ENCODE peak calls at places on chromosomes 2 and 18, in seven cellular contexts. K, I, W, G, F, B and Q are unnamed samples.
A peak's percentile ranks its signal among the peaks of the same experiment; 100 is the strongest.

GRCh38 chr18:23291456-23292205 is 156.3 kb downstream of the CABLES1 start:
- DNase-seq in K (no peak), I (no peak), W (no peak), G (no peak), F (no peak), B (no peak), Q (no peak)

GRCh38 chr2:73156539-73157124 is 43.9 kb upstream of the RAB11FIP5 start:
- DNase-seq in K (peak; percentile 89), I (peak; percentile 70), W (no peak), G (no peak), F (peak; percentile 56), B (peak; percentile 82), Q (no peak)

GRCh38 chr2:161905389-161906046 is 168.5 kb downstream of the DPP4 start:
- DNase-seq in K (no peak), I (no peak), W (peak; percentile 62), G (no peak), F (no peak), B (no peak), Q (no peak)

GRCh38 chr2:102082591-102083586 is 59.7 kb upstream of the IL1R1 start:
- DNase-seq in K (no peak), I (no peak), W (peak; percentile 88), G (no peak), F (no peak), B (no peak), Q (peak; percentile 45)

GRCh38 chr2:68937346-68938055 is 15.2 kb downstream of the GKN2 start:
- DNase-seq in K (no peak), I (no peak), W (no peak), G (no peak), F (no peak), B (no peak), Q (no peak)

GRCh38 chr2:64643838-64644219 is 9.9 kb downstream of the SERTAD2 start:
- DNase-seq in K (no peak), I (no peak), W (no peak), G (no peak), F (no peak), B (no peak), Q (no peak)

GRCh38 chr2:194495046-194495445 is 1162.0 kb upstream of the SLC39A10 start:
- DNase-seq in K (no peak), I (no peak), W (no peak), G (no peak), F (no peak), B (no peak), Q (no peak)

GRCh38 chr2:159996792-159997546 is 65.4 kb downstream of the PLA2R1 start:
- DNase-seq in K (no peak), I (no peak), W (no peak), G (no peak), F (no peak), B (no peak), Q (no peak)

DNA sequence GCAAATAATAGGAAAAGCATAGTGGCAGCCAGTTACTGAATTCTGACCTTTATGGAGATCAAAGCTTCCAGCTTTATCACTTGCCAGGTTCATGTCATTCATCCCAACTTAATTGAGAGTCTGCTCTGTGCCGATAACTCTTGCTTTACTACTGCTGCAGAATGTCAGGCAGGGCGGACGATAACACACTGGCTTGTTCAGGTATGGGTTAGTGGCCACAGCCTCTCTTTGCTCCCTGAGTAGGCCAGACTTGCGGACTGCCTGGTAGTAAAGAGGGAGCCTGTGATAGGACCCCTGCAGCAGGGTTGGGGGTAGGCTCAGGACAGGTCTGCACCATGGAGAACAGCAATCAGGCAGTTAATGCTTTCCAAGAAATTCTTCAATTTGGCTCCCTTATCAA is 75.5 kb downstream of the OSBPL6 start:
- DNase-seq in K (no peak), I (no peak), W (no peak), G (no peak), F (no peak), B (no peak), Q (no peak)
- TF ChIP-seq POLR2AphosphoS5 in K (no peak), I (no peak), W (no peak), G (no peak), F (no peak), B (no peak), Q (no peak)

DNA sequence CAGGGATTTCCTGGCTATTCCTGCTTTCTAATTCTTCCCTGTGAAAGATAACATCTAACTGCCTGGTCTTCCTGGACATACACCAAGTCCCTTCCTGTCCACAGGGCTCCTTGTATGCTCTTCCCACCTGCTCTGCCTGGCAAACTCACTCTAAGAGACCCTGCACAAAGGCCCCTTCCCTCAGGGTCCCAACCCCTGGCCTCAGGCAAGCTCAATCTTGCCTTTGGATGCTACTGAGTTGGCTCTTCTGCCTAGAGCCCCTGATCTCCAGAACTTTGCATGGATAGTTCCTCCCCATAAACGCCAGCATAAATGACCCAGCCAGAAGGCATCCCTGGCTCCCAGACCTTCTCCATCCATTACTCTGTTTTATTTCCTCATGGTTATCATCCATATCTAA is 98.3 kb upstream of the OTOS start:
- DNase-seq in K (no peak), I (peak; percentile 2), W (no peak), G (no peak), F (no peak), B (no peak), Q (no peak)
- H3K27ac ChIP-seq in K (no peak overlapping the region), I (no peak overlapping the region), W (no peak overlapping the region), G (no peak overlapping the region), F (no peak overlapping the region), B (no peak overlapping the region), Q (no peak overlapping the region)

DNA sequence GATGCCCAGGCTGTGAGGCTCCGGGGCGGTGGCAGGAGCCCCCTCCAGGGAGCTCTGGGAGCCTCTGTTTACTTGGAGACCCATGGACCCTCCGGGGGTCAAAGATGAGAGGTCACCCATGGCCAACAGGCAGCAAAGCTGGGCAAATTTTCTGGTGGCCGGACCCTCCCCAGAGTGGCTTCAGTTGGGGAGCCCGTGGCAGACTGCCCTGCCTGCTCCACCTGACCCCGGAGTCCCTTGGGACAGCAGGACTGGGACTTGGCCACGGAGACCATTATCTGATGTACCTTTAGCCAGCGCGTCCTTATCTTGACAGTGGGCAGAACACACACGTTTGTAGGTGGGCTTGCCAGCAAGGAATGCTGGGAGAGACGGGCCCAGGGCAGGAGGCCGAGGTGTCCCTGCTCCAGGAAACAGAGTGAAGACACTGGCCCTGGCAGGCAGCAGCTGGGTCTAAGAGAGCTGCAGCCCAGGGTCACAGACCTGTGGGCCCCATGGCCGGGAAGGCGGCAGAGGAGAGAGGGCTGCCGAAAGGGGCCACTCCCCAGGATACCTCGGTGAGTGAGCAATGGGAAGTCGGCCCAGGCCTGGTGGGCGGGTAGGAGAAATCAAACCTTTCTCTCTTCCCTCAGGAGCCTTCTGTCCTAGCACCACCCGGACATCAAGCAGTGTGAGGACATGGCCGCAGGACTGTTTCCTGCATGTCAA is at the start of the genes ABCG5 and ABCG8:
- DNase-seq in K (peak; percentile 42), I (no peak), W (no peak), G (no peak), F (no peak), B (peak; percentile 65), Q (no peak)
- TF ChIP-seq POLR2AphosphoS5 in K (no peak), I (no peak), W (no peak), G (no peak), F (no peak), B (no peak), Q (no peak)

DNA sequence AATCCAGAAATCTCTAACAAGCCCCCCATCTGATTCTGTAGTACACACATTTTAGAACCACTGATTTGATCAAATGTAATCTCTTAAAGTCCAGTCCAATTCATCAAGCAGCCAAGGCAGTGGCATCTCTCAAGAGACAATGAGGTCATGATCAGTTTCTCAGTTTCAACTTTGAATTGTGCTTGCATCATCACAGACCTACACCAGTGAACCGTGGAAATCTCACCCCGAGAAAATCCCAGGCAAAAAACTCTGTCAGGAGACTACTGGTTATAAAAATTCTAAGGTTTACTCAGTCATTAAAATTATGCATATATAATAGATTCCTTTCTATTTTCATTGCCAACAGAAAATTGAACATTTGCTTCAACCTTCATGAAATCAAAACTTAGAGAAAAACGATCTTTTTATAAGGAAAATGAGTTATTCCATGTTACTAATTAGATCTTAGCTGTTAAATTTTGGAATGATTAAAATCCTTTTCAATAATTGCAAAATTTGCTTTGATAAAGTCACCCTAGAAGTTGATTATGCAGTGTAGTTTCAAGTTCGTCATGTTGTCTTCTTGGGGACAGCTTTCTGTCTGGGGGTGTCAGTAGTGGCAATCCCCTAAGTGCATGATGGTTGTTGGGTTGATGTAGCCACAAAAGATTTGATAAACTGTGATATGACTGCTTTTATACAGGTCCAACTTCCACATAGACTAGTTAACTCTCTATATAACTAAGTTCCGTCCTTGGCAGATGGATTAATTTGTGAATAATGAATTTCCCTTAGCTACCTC is 235.0 kb downstream of the CAMKMT start:
- DNase-seq in K (no peak), I (no peak), W (peak; percentile 53), G (no peak), F (no peak), B (no peak), Q (no peak)
- H3K27ac ChIP-seq in K (no peak overlapping the region), I (no peak overlapping the region), W (no peak overlapping the region), G (no peak overlapping the region), F (no peak overlapping the region), B (no peak overlapping the region), Q (no peak overlapping the region)

GRCh38 chr2:100603414-100603813 is 40.6 kb downstream of the PDCL3 start:
- DNase-seq in K (no peak), I (no peak), W (no peak), G (no peak), F (no peak), B (no peak), Q (no peak)

GRCh38 chr2:100606332-100606731 is 43.5 kb downstream of the PDCL3 start:
- DNase-seq in K (no peak), I (no peak), W (no peak), G (no peak), F (no peak), B (no peak), Q (no peak)

GRCh38 chr2:100606740-100607343 is 44.0 kb downstream of the PDCL3 start:
- DNase-seq in K (peak; percentile 75), I (no peak), W (no peak), G (no peak), F (peak; percentile 20), B (no peak), Q (no peak)

GRCh38 chr2:100601661-100602060 is 38.9 kb downstream of the PDCL3 start:
- DNase-seq in K (no peak), I (no peak), W (no peak), G (no peak), F (no peak), B (no peak), Q (no peak)

GRCh38 chr2:100603945-100604633 is 41.3 kb downstream of the PDCL3 start:
- DNase-seq in K (no peak), I (no peak), W (no peak), G (no peak), F (no peak), B (no peak), Q (no peak)
- TF ChIP-seq POLR2AphosphoS5 in K (no peak), I (no peak), W (no peak), G (no peak), F (no peak), B (no peak), Q (no peak)

GRCh38 chr2:134177351-134177931 is 76.4 kb upstream of the MGAT5 start:
- DNase-seq in K (no peak), I (peak; percentile 54), W (no peak), G (no peak), F (no peak), B (no peak), Q (no peak)
- H3K27ac ChIP-seq in K (no peak overlapping the region), I (no peak overlapping the region), W (no peak overlapping the region), G (no peak overlapping the region), F (no peak overlapping the region), B (no peak overlapping the region), Q (no peak overlapping the region)

GRCh38 chr2:70522627-70523026 is 31.0 kb downstream of the TGFA start:
- DNase-seq in K (peak; percentile 2), I (no peak), W (no peak), G (no peak), F (no peak), B (no peak), Q (no peak)
- TF ChIP-seq POLR2AphosphoS5 in K (no peak), I (no peak), W (no peak), G (no peak), F (no peak), B (no peak), Q (no peak)